ENCODE peak calls at places on chromosome 14, in five cellular contexts. W, N, A, J and T are unnamed samples.

GRCh38 chr14:100664841-100665425 is 61.8 kb upstream of the DLK1 start:
- DNase-seq in W (no peak), J (no peak), N (no peak), A (no peak), T (no peak)

GRCh38 chr14:58780595-58780994 is 142.8 kb downstream of the DACT1 start:
- DNase-seq in N (no peak), J (no peak), W (no peak), A (no peak), T (no peak)

GRCh38 chr14:31543969-31544799 is 17.0 kb upstream of the NUBPL start:
- DNase-seq in W (peak), N (no peak), A (no peak), J (no peak), T (no peak)

GRCh38 chr14:63134801-63135200 is 69.4 kb upstream of the RHOJ start:
- DNase-seq in W (no peak), J (no peak), N (no peak), A (no peak), T (no peak)

GRCh38 chr14:92951912-92952471 is 29.0 kb downstream of the CHGA start:
- DNase-seq in N (peak), J (peak), A (peak), W (peak), T (peak)

GRCh38 chr14:69701269-69701668 is 65.7 kb upstream of the SRSF5 start:
- DNase-seq in W (no peak), A (no peak), N (no peak), J (no peak), T (no peak)

GRCh38 chr14:43003845-43004244 is 1397.2 kb downstream of the LRFN5 start:
- DNase-seq in A (no peak), J (no peak), W (peak), N (no peak), T (no peak)

GRCh38 chr14:97298331-97298730 is 501.1 kb downstream of the VRK1 start:
- DNase-seq in W (peak), J (no peak), A (no peak), N (no peak), T (no peak)

GRCh38 chr14:95507701-95508103 is 8.7 kb downstream of the SYNE3 start:
- DNase-seq in W (no peak), J (no peak), N (no peak), A (peak), T (no peak)

GRCh38 chr14:88241810-88242209 is 81.3 kb downstream of the KCNK10 start:
- DNase-seq in A (no peak), W (no peak), J (no peak), N (no peak), T (no peak)

GRCh38 chr14:61219256-61219655 is 61.9 kb downstream of the TMEM30B start:
- DNase-seq in J (no peak), N (no peak), A (no peak), W (no peak), T (no peak)

GRCh38 chr14:32494566-32495434 is 165.7 kb downstream of the AKAP6 start:
- DNase-seq in A (no peak), W (no peak), N (no peak), J (no peak), T (no peak)

GRCh38 chr14:28635387-28635786 is 131.2 kb upstream of the FOXG1 start:
- DNase-seq in J (no peak), W (no peak), A (no peak), N (no peak), T (no peak)

GRCh38 chr14:99166506-99166905 is 105.5 kb downstream of the BCL11B start:
- DNase-seq in J (no peak), A (no peak), N (no peak), W (no peak), T (no peak)

GRCh38 chr14:100787659-100788058 is 38.3 kb upstream of the MEG3 start:
- DNase-seq in N (no peak), J (no peak), A (no peak), W (no peak), T (no peak)

GRCh38 chr14:91269076-91269991 is 24.8 kb upstream of the GPR68 start:
- DNase-seq in A (no peak), J (no peak), N (no peak), W (no peak), T (peak)

GRCh38 chr14:104752338-104752734 is 611 bp upstream of the SIVA1 start:
- DNase-seq in W (no peak), A (no peak), J (peak), N (no peak), T (no peak)

GRCh38 chr14:61342486-61342885 is 21.1 kb downstream of the PRKCH start:
- DNase-seq in A (peak), N (peak), J (peak), W (no peak), T (peak)

GRCh38 chr14:102510616-102511520 is 1.3 kb upstream of the ANKRD9 start:
- DNase-seq in W (peak), J (no peak), N (no peak), A (no peak), T (peak)

GRCh38 chr14:76081642-76082041 is 70.1 kb upstream of the GPATCH2L start:
- DNase-seq in W (no peak), N (no peak), A (no peak), J (no peak), T (no peak)

GRCh38 chr14:45426685-45427282 is 173.8 kb upstream of the MIS18BP1 start:
- DNase-seq in N (no peak), W (peak), J (no peak), A (no peak), T (no peak)

GRCh38 chr14:105021656-105022275 is 883 bp upstream of the CDCA4 start:
- DNase-seq in J (no peak), A (no peak), W (no peak), N (no peak), T (peak)

GRCh38 chr14:91996951-91997371 is 42.9 kb downstream of the TRIP11 start:
- DNase-seq in A (no peak), J (no peak), N (no peak), W (peak), T (no peak)

GRCh38 chr14:64614214-64614613 is 64.5 kb downstream of the PPP1R36 start:
- DNase-seq in J (no peak), N (no peak), A (no peak), W (no peak), T (no peak)

GRCh38 chr14:69316449-69317391 is 56.8 kb downstream of the GALNT16 start:
- DNase-seq in N (no peak), W (no peak), J (no peak), A (peak), T (peak)

GRCh38 chr14:49446801-49447200 is 139.4 kb downstream of the RPS29 start:
- DNase-seq in A (no peak), W (no peak), N (no peak), J (no peak), T (no peak)

GRCh38 chr14:101006008-101006407 is 102.5 kb upstream of the RTL1 start:
- DNase-seq in J (no peak), A (no peak), N (no peak), W (no peak), T (no peak)

GRCh38 chr14:31018057-31018645 is 7.3 kb upstream of the AP4S1 start:
- DNase-seq in W (no peak), N (no peak), J (no peak), A (no peak), T (no peak)